ENCODE peak calls at places on chromosomes 6 and 20, in nine cellular contexts. X is brain microvascular endothelial cell, L is hepatocyte, G is right atrium auricular region, N is PC-3, H is aorta, R is thoracic aorta, K is osteoblast, Q is psoas muscle. W is an unnamed sample. For H3K36me3, the result is how much of the 10 kb centered on the place peaks cover.

GRCh38 chr6:30097902-30098606 is 14.8 kb downstream of the TRIM31 start:
- DNase-seq in N (no peak), L (peak), H (no peak), K (no peak), X (no peak), G (no peak), Q (no peak), R (no peak), W (no peak)

GRCh38 chr20:31560094-31560899 is 44.8 kb upstream of the ID1 start:
- DNase-seq in X (peak), K (peak), R (no peak), H (peak), L (peak), N (peak), G (peak), Q (peak), W (peak)

GRCh38 chr6:87722831-87723726 is 21.0 kb upstream of the AKIRIN2 start:
- DNase-seq in Q (peak), L (peak), K (peak), N (peak), R (peak), G (peak), H (peak), X (peak), W (peak)

GRCh38 chr20:17465236-17465635 is 65.9 kb downstream of the BFSP1 start:
- DNase-seq in K (no peak), L (no peak), H (no peak), G (peak), R (no peak), Q (no peak), N (no peak), X (no peak), W (no peak)

GRCh38 chr20:258269-258858 is 840 bp downstream of the DEFB132 start:
- DNase-seq in K (no peak), X (no peak), H (no peak), Q (no peak), L (no peak), G (no peak), N (no peak), R (no peak), W (no peak)

GRCh38 chr20:19787366-19787765 is 29.3 kb downstream of the RIN2 start:
- DNase-seq in N (no peak), G (no peak), H (no peak), K (no peak), R (no peak), L (no peak), Q (no peak), X (no peak), W (no peak)

GRCh38 chr6:107386340-107386739 is 73.0 kb downstream of the PDSS2 start:
- DNase-seq in L (no peak), N (peak), H (no peak), K (no peak), Q (no peak), R (no peak), G (no peak), X (peak), W (no peak)

GRCh38 chr6:45514454-45514853 is 136.7 kb upstream of the SUPT3H start:
- DNase-seq in X (peak), Q (no peak), G (no peak), L (peak), K (no peak), R (no peak), N (peak), H (no peak), W (no peak)

GRCh38 chr6:46781478-46782378 is 11.5 kb upstream of the MEP1A start:
- DNase-seq in L (peak), N (peak), R (peak), Q (no peak), H (no peak), G (no peak), K (peak), X (peak), W (no peak)

GRCh38 chr20:64151634-64152530 is 12.4 kb upstream of the MYT1 start:
- DNase-seq in H (peak), Q (no peak), N (peak), G (no peak), R (no peak), K (peak), L (no peak), X (no peak), W (no peak)

GRCh38 chr20:57594092-57594911 is 25.9 kb downstream of the ZBP1 start:
- DNase-seq in G (no peak), X (no peak), H (peak), R (no peak), Q (peak), K (peak), L (peak), N (peak), W (no peak)

GRCh38 chr20:33172781-33173180 is 4.8 kb downstream of the BPIFA2 start:
- DNase-seq in G (no peak), Q (no peak), K (no peak), N (no peak), R (no peak), H (no peak), L (no peak), X (no peak), W (no peak)

GRCh38 chr6:55617272-55617671 is 38.3 kb upstream of the HMGCLL1 start:
- DNase-seq in G (no peak), X (peak), K (no peak), R (no peak), L (peak), H (no peak), N (peak), Q (no peak), W (no peak)

GRCh38 chr6:15518057-15518456 is 144.8 kb downstream of the DTNBP1 start:
- DNase-seq in G (no peak), R (no peak), Q (no peak), X (no peak), H (peak), L (no peak), K (peak), N (no peak), W (peak)

GRCh38 chr20:45918779-45919535 is 7.0 kb upstream of the PLTP start:
- DNase-seq in Q (peak), R (no peak), H (no peak), G (no peak), K (no peak), L (no peak), N (peak), X (peak), W (no peak)

GRCh38 chr6:165056292-165056691 is 253.1 kb downstream of the C6orf118 start:
- DNase-seq in G (no peak), X (no peak), R (no peak), N (no peak), K (no peak), L (no peak), H (no peak), Q (no peak), W (no peak)

GRCh38 chr6:150672792-150673191 is 73.1 kb downstream of the PLEKHG1 start:
- DNase-seq in L (no peak), H (no peak), Q (no peak), G (no peak), X (no peak), K (no peak), R (no peak), N (no peak), W (no peak)

GRCh38 chr6:108453601-108454157 is 107.0 kb upstream of the FOXO3 start:
- DNase-seq in N (no peak), R (no peak), K (peak), Q (no peak), H (no peak), G (no peak), X (peak), L (no peak), W (no peak)

GRCh38 chr6:108448481-108448880 is 112.2 kb upstream of the FOXO3 start:
- DNase-seq in X (no peak), N (no peak), G (no peak), H (no peak), Q (no peak), K (no peak), L (no peak), R (no peak), W (no peak)

GRCh38 chr6:108455688-108456087 is 105.0 kb upstream of the FOXO3 start:
- DNase-seq in Q (no peak), N (no peak), H (no peak), G (no peak), R (no peak), L (no peak), X (no peak), K (no peak), W (no peak)

GRCh38 chr6:108452725-108453195 is 108.0 kb upstream of the FOXO3 start:
- DNase-seq in N (no peak), Q (no peak), H (no peak), K (peak), R (no peak), X (peak), L (peak), G (no peak), W (no peak)

GRCh38 chr6:108454356-108454755 is 106.4 kb upstream of the FOXO3 start:
- DNase-seq in K (no peak), G (no peak), H (no peak), R (no peak), Q (no peak), N (no peak), X (no peak), L (peak), W (no peak)
- H3K36me3 ChIP-seq in K (under half), G (under half), H (under half), R (under half), Q (under half), N (under half), X (under half), L (under half), W (under half)

GRCh38 chr6:73631849-73632248 is 21.9 kb downstream of the SLC17A5 start:
- DNase-seq in K (no peak), L (no peak), N (peak), G (no peak), H (no peak), R (no peak), Q (no peak), X (no peak), W (no peak)

GRCh38 chr6:73624896-73625295 is 28.9 kb downstream of the SLC17A5 start:
- DNase-seq in L (no peak), X (no peak), N (no peak), H (no peak), K (no peak), R (no peak), Q (no peak), G (no peak), W (no peak)

GRCh38 chr6:73632346-73632745 is 21.4 kb downstream of the SLC17A5 start:
- DNase-seq in R (no peak), Q (no peak), N (no peak), H (no peak), K (no peak), G (no peak), X (no peak), L (no peak), W (no peak)

GRCh38 chr6:73636048-73636447 is 17.7 kb downstream of the SLC17A5 start:
- DNase-seq in H (no peak), Q (no peak), L (no peak), G (no peak), N (no peak), R (no peak), K (no peak), X (no peak), W (no peak)

DNA sequence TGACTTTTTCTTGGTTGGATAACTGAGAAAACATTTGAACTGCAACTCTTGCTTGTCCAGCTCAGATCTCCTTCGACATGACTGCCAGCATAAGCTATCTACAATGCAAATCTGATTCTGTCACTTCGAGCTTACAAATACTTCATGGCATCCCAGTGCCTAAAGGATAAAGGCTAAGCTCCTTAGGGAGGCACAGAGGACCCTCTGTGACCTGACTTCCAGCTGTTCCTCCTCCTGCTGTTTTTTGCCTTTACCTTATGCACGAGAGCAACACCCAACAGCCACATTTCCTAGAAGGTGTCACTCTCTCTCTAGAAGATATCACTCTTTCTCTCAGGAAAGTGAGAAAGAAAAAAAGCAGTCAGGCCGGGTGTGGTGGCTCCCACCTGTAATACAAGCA is 23.4 kb downstream of the SLC17A5 start:
- DNase-seq in G (no peak), L (no peak), N (no peak), H (no peak), K (no peak), Q (no peak), R (no peak), X (no peak), W (no peak)
- H3K36me3 ChIP-seq in G (half or more), L (under half), N (under half), H (under half), K (under half), Q (half or more), R (under half), X (under half), W (half or more)

GRCh38 chr20:47350691-47351545 is 5.6 kb downstream of the ZMYND8 start:
- DNase-seq in X (no peak), H (no peak), L (no peak), Q (no peak), R (no peak), N (no peak), G (no peak), K (no peak), W (no peak)
- H3K36me3 ChIP-seq in X (under half), H (under half), L (under half), Q (under half), R (under half), N (under half), G (under half), K (under half), W (under half)

GRCh38 chr20:47238780-47239769 is 117.4 kb downstream of the ZMYND8 start:
- DNase-seq in Q (no peak), N (no peak), G (no peak), K (no peak), L (no peak), X (no peak), H (no peak), R (no peak), W (no peak)
- H3K36me3 ChIP-seq in Q (half or more), N (under half), G (half or more), K (half or more), L (under half), X (under half), H (under half), R (under half), W (half or more)

GRCh38 chr20:34369265-34369664 is 6.2 kb downstream of the ITCH start:
- DNase-seq in G (no peak), K (no peak), N (peak), Q (no peak), H (no peak), R (no peak), X (no peak), L (no peak), W (no peak)

GRCh38 chr20:34377072-34377847 is 14.2 kb downstream of the ITCH start:
- DNase-seq in G (no peak), Q (no peak), X (no peak), L (no peak), N (no peak), R (no peak), K (no peak), H (no peak), W (no peak)

GRCh38 chr20:34375977-34376430 is 12.9 kb downstream of the ITCH start:
- DNase-seq in K (no peak), H (no peak), R (no peak), Q (no peak), N (no peak), L (peak), G (no peak), X (no peak), W (no peak)

GRCh38 chr20:34370062-34370461 is 7.0 kb downstream of the ITCH start:
- DNase-seq in Q (no peak), N (no peak), G (no peak), X (no peak), R (no peak), H (no peak), K (no peak), L (no peak), W (no peak)

GRCh38 chr20:34374209-34374749 is 11.2 kb downstream of the ITCH start:
- DNase-seq in L (no peak), G (no peak), H (no peak), K (no peak), X (no peak), N (no peak), Q (no peak), R (no peak), W (no peak)
- H3K36me3 ChIP-seq in L (under half), G (under half), H (under half), K (half or more), X (under half), N (under half), Q (half or more), R (under half), W (under half)

DNA sequence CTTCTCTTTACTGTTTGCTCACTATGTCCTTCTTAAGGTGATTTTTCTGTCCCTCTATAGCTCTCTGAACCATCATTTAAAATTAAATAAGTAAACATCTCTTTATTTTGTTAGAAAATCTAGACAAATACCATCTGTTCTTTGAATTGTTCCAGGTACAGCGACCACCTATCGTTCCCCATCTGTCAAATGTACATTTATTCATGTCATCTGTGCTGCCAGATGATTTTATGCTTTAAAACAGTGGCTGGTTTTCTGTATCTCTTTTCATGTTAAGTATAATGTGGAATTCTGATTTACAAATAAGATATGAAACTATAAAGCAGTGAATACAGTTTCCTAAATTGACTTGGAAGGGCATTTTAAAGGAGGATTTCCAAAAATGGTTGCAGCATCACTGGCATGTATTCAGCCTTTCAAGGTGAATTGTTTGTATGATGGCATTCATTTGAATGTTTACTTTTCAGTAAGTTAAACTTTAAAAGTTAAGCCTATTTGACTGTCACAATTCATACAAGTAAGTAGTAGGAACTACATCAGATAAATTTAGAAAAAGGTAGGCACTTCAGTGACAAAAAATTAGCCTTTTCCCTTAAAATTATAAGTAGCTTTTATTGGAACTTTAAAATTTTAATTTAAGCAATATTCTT is 92.6 kb upstream of the CLVS2 start:
- DNase-seq in G (no peak), Q (no peak), N (no peak), L (no peak), H (no peak), X (no peak), R (no peak), K (no peak), W (no peak)
- H3K36me3 ChIP-seq in G (under half), Q (under half), N (under half), L (under half), H (under half), X (under half), R (under half), K (under half), W (under half)

DNA sequence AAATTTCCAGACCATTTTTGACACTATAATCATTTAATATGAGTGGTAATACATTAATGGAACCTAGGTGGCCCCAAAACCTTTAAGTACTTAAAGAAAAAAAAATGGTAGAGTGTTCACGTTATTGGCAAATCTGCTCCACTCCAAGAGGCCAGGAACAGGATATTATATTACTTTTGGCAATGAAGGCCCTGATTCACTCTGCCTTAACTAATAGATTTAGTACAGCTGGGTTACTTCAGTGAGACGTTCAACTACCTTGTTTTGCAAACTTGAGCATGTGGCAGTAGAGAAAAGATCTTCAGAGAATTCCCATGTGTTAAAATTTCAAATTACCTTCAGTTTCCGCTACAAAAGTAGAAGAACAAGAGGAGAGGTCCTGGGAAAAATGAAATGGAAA is 12.8 kb downstream of the ADNP start:
- DNase-seq in R (no peak), N (no peak), H (no peak), G (no peak), K (peak), Q (no peak), X (no peak), L (no peak), W (no peak)
- H3K36me3 ChIP-seq in R (under half), N (under half), H (under half), G (under half), K (under half), Q (under half), X (under half), L (under half), W (under half)